ENCODE peak calls at places on chromosomes 13 and 19, in five cellular contexts. One of them, this sample, is unnamed. For H3K36me3, the result is how much of the 10 kb centered on the place peaks cover.

GRCh38 chr13:76004411-76004810 is 368.3 kb downstream of the LMO7 start:
- DNase-seq in CD4-positive, CD25-positive, alpha-beta regulatory T cell: no peak
- DNase-seq in pancreas: no peak
- DNase-seq in CD4-positive, alpha-beta memory T cell: no peak
- DNase-seq in sigmoid colon: no peak
- DNase-seq in this sample: no peak

GRCh38 chr13:75181906-75182305 is 300.1 kb downstream of the TBC1D4 start:
- DNase-seq in pancreas: no peak
- DNase-seq in CD4-positive, alpha-beta memory T cell: no peak
- DNase-seq in CD4-positive, CD25-positive, alpha-beta regulatory T cell: no peak
- DNase-seq in sigmoid colon: no peak
- DNase-seq in this sample: no peak

GRCh38 chr13:51818771-51819511 is 15.0 kb upstream of the DHRS12 start:
- DNase-seq in sigmoid colon: peak
- DNase-seq in CD4-positive, alpha-beta memory T cell: no peak
- DNase-seq in pancreas: no peak
- DNase-seq in CD4-positive, CD25-positive, alpha-beta regulatory T cell: no peak
- DNase-seq in this sample: no peak

GRCh38 chr13:97308735-97309429 is 86.7 kb downstream of the MBNL2 start:
- DNase-seq in CD4-positive, CD25-positive, alpha-beta regulatory T cell: no peak
- DNase-seq in sigmoid colon: no peak
- DNase-seq in CD4-positive, alpha-beta memory T cell: no peak
- DNase-seq in pancreas: no peak
- DNase-seq in this sample: no peak

GRCh38 chr19:29831041-29831548 is 19.3 kb downstream of the CCNE1 start:
- DNase-seq in pancreas: no peak
- DNase-seq in CD4-positive, CD25-positive, alpha-beta regulatory T cell: peak
- DNase-seq in sigmoid colon: no peak
- DNase-seq in CD4-positive, alpha-beta memory T cell: peak
- DNase-seq in this sample: no peak

GRCh38 chr13:29439601-29440381 is 155.7 kb downstream of the SLC7A1 start:
- DNase-seq in CD4-positive, CD25-positive, alpha-beta regulatory T cell: no peak
- DNase-seq in pancreas: no peak
- DNase-seq in sigmoid colon: no peak
- DNase-seq in CD4-positive, alpha-beta memory T cell: no peak
- DNase-seq in this sample: no peak

GRCh38 chr19:9823816-9824215 is 3.9 kb upstream of the UBL5 start:
- DNase-seq in CD4-positive, alpha-beta memory T cell: no peak
- DNase-seq in pancreas: no peak
- DNase-seq in sigmoid colon: no peak
- DNase-seq in CD4-positive, CD25-positive, alpha-beta regulatory T cell: no peak
- DNase-seq in this sample: no peak

GRCh38 chr13:21100994-21101757 is 39.8 kb upstream of the LATS2 start:
- DNase-seq in CD4-positive, CD25-positive, alpha-beta regulatory T cell: no peak
- DNase-seq in pancreas: no peak
- DNase-seq in sigmoid colon: no peak
- DNase-seq in CD4-positive, alpha-beta memory T cell: no peak
- DNase-seq in this sample: no peak

GRCh38 chr13:48727252-48728011 is 73.7 kb downstream of the CYSLTR2 start:
- DNase-seq in CD4-positive, alpha-beta memory T cell: no peak
- DNase-seq in pancreas: no peak
- DNase-seq in CD4-positive, CD25-positive, alpha-beta regulatory T cell: no peak
- DNase-seq in sigmoid colon: no peak
- DNase-seq in this sample: no peak

GRCh38 chr19:38004505-38005223 is 97.7 kb downstream of the SIPA1L3 start:
- DNase-seq in pancreas: peak
- DNase-seq in sigmoid colon: peak
- DNase-seq in CD4-positive, alpha-beta memory T cell: no peak
- DNase-seq in CD4-positive, CD25-positive, alpha-beta regulatory T cell: no peak
- DNase-seq in this sample: peak

GRCh38 chr13:113785051-113786010 is 26.3 kb downstream of the TMEM255B start:
- DNase-seq in sigmoid colon: no peak
- DNase-seq in CD4-positive, CD25-positive, alpha-beta regulatory T cell: no peak
- DNase-seq in CD4-positive, alpha-beta memory T cell: no peak
- DNase-seq in pancreas: no peak
- DNase-seq in this sample: no peak

GRCh38 chr13:43787998-43788397 is 1.2 kb upstream of the ENOX1 start:
- DNase-seq in CD4-positive, CD25-positive, alpha-beta regulatory T cell: no peak
- DNase-seq in sigmoid colon: no peak
- DNase-seq in pancreas: no peak
- DNase-seq in CD4-positive, alpha-beta memory T cell: no peak
- DNase-seq in this sample: no peak

GRCh38 chr13:99228737-99229691 is 28.4 kb downstream of the UBAC2 start:
- DNase-seq in sigmoid colon: no peak
- DNase-seq in CD4-positive, alpha-beta memory T cell: no peak
- DNase-seq in pancreas: no peak
- DNase-seq in CD4-positive, CD25-positive, alpha-beta regulatory T cell: no peak
- DNase-seq in this sample: no peak

GRCh38 chr13:38819053-38819452 is 132.2 kb downstream of the FREM2 start:
- DNase-seq in CD4-positive, alpha-beta memory T cell: no peak
- DNase-seq in CD4-positive, CD25-positive, alpha-beta regulatory T cell: no peak
- DNase-seq in sigmoid colon: peak
- DNase-seq in pancreas: no peak
- DNase-seq in this sample: no peak

GRCh38 chr13:31891472-31891871 is 140.1 kb upstream of the FRY start:
- DNase-seq in CD4-positive, CD25-positive, alpha-beta regulatory T cell: no peak
- DNase-seq in CD4-positive, alpha-beta memory T cell: no peak
- DNase-seq in pancreas: no peak
- DNase-seq in sigmoid colon: no peak
- DNase-seq in this sample: no peak

GRCh38 chr13:74067818-74068217 is 66.4 kb downstream of the KLF12 start:
- DNase-seq in sigmoid colon: no peak
- DNase-seq in pancreas: no peak
- DNase-seq in CD4-positive, CD25-positive, alpha-beta regulatory T cell: no peak
- DNase-seq in CD4-positive, alpha-beta memory T cell: no peak
- DNase-seq in this sample: no peak

GRCh38 chr13:80338781-80339577 is 1.9 kb downstream of the SPRY2 start:
- DNase-seq in pancreas: peak
- DNase-seq in sigmoid colon: peak
- DNase-seq in CD4-positive, alpha-beta memory T cell: no peak
- DNase-seq in CD4-positive, CD25-positive, alpha-beta regulatory T cell: no peak
- DNase-seq in this sample: peak

GRCh38 chr13:98201178-98201577 is 24.1 kb upstream of the RNF113B start:
- DNase-seq in pancreas: no peak
- DNase-seq in CD4-positive, CD25-positive, alpha-beta regulatory T cell: no peak
- DNase-seq in sigmoid colon: no peak
- DNase-seq in CD4-positive, alpha-beta memory T cell: no peak
- DNase-seq in this sample: no peak

GRCh38 chr19:34712606-34713261 is 21.3 kb upstream of the ZNF181 start:
- DNase-seq in CD4-positive, CD25-positive, alpha-beta regulatory T cell: peak
- DNase-seq in CD4-positive, alpha-beta memory T cell: peak
- DNase-seq in sigmoid colon: no peak
- DNase-seq in pancreas: peak
- DNase-seq in this sample: no peak

GRCh38 chr13:52159159-52159982 is at the start of gene NEK3:
- DNase-seq in pancreas: peak
- DNase-seq in sigmoid colon: peak
- DNase-seq in CD4-positive, alpha-beta memory T cell: peak
- DNase-seq in CD4-positive, CD25-positive, alpha-beta regulatory T cell: peak
- DNase-seq in this sample: peak

GRCh38 chr19:12777217-12778019 is 2.1 kb upstream of the HOOK2 start:
- DNase-seq in pancreas: peak
- DNase-seq in sigmoid colon: peak
- DNase-seq in CD4-positive, CD25-positive, alpha-beta regulatory T cell: peak
- DNase-seq in CD4-positive, alpha-beta memory T cell: peak
- DNase-seq in this sample: peak

GRCh38 chr19:35882074-35882832 is 13.9 kb downstream of the APLP1 start:
- DNase-seq in sigmoid colon: no peak
- DNase-seq in CD4-positive, alpha-beta memory T cell: peak
- DNase-seq in pancreas: peak
- DNase-seq in CD4-positive, CD25-positive, alpha-beta regulatory T cell: peak
- DNase-seq in this sample: no peak

GRCh38 chr19:39828015-39828633 is 5.8 kb downstream of the DYRK1B start:
- DNase-seq in CD4-positive, alpha-beta memory T cell: no peak
- DNase-seq in sigmoid colon: no peak
- DNase-seq in CD4-positive, CD25-positive, alpha-beta regulatory T cell: no peak
- DNase-seq in pancreas: no peak
- DNase-seq in this sample: no peak

GRCh38 chr13:95099541-95099940 is 201.7 kb downstream of the ABCC4 start:
- DNase-seq in sigmoid colon: no peak
- DNase-seq in CD4-positive, CD25-positive, alpha-beta regulatory T cell: no peak
- DNase-seq in pancreas: no peak
- DNase-seq in CD4-positive, alpha-beta memory T cell: no peak
- DNase-seq in this sample: no peak

DNA sequence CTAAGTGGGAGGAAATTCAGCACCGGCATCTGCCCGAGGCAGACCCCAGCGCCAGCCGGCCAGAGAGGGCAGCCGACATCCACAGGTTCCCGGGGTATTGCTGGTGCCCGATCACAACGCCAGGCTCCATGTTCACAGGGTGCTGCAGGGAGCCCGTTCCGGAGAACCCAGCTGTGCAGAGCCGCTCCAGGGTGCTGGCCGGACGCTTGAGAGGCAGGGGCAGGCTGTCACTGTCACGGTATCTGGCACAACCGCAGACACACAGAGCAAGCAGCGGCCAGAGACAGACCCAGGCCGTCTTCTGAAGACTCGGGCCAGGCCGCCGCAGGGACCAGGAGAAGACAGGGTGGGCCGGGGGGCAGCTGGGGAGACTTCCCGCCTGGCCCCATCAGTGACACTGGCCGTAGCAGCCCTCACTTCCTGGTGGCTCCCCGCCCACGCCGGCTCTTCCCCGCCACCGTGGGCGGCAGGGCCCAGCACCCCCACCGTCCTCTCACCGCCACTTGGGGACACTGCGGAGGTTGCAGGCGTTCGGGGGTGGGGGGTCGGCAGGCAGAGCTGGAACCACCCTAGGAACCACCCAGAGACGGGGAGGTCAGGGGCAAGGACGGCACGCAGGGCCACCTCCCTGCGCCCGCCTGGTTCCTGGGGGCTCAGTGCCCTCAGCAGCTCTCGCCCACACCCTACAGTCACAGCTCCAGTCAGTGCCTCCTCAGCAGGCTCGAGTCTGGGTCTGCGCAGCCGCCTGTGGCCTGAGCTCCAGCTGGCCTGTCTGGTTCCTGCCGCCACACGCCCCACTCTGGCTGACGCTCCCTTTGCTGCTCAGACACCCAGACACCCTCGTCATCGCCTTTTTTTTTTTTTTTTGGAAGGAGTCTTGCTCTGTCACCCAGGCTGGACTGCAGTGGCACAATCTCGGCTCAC is 3.8 kb downstream of the RNF126 start:
- DNase-seq in CD4-positive, alpha-beta memory T cell: peak
- DNase-seq in CD4-positive, CD25-positive, alpha-beta regulatory T cell: no peak
- DNase-seq in sigmoid colon: peak
- DNase-seq in pancreas: no peak
- DNase-seq in this sample: no peak
- H3K27ac ChIP-seq in CD4-positive, alpha-beta memory T cell: peak
- H3K27ac ChIP-seq in CD4-positive, CD25-positive, alpha-beta regulatory T cell: peak
- H3K27ac ChIP-seq in sigmoid colon: no peak
- H3K27ac ChIP-seq in pancreas: no peak
- H3K27ac ChIP-seq in this sample: no peak

DNA sequence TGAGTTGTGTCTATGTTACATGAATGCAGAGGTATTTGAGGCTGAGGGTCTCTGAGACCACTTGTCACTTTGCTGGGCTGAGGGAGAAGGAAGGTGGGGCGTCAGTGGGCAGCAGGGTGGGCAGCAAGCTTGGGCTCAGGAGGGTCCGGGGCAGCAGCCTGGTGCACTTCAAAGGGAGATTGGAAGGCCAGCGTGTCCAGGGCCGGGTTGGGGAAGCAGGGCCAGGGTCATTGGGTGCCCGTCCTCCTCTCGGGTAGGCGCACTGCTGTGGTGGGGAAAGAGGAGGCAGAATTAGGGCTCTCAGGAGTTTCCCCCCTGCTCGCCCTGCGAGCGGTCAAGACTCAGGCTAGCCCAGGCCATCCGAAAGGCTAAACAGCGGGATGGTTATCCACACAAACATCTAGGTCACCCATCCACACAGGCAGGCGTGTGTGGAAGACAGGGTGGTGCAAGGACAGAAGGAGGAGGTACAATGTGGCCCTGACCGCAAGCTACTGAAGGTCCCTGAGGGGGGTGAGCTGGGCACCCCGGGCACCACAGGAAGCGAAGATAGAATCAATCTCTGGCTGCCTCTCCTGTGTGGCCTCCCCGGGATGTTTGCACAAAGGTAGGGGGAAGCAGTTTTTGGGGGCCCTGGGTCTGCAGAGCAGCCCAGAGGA is 37.7 kb downstream of the MYO9B start:
- DNase-seq in sigmoid colon: no peak
- DNase-seq in CD4-positive, alpha-beta memory T cell: no peak
- DNase-seq in CD4-positive, CD25-positive, alpha-beta regulatory T cell: no peak
- DNase-seq in pancreas: no peak
- DNase-seq in this sample: no peak
- H3K36me3 ChIP-seq in sigmoid colon: under half
- H3K36me3 ChIP-seq in CD4-positive, alpha-beta memory T cell: under half
- H3K36me3 ChIP-seq in CD4-positive, CD25-positive, alpha-beta regulatory T cell: under half
- H3K36me3 ChIP-seq in pancreas: under half
- H3K36me3 ChIP-seq in this sample: under half

DNA sequence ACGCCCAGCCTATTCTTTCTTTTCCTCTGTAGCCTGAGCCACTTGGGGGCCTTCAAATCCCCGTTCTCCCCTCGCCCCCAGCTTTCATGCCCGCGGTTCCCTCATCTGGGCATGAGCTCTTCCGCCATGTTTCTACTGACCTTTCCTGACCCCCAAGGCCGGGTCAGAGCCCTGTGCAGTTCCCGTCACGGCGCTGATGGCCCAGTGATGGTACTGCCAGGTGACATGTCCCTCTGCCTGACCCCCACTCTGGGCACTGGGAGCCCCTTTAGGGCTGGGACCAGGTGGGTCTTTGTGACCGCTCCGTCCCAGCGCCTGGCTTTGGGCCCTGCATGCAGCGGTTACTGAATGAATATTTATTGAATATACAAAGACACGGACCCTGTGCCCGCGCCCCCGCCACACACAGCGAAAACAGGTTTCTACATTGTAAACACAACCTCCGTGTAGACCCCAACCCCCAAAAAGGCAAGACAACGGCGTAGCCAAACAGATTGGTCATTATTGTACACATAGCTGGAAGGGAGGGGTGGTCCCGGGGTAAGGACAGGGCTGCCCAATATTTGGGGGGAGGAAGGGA is 7.7 kb downstream of the GPR108 start:
- DNase-seq in CD4-positive, CD25-positive, alpha-beta regulatory T cell: no peak
- DNase-seq in sigmoid colon: no peak
- DNase-seq in pancreas: no peak
- DNase-seq in CD4-positive, alpha-beta memory T cell: no peak
- DNase-seq in this sample: no peak
- H3K27ac ChIP-seq in CD4-positive, CD25-positive, alpha-beta regulatory T cell: no peak
- H3K27ac ChIP-seq in sigmoid colon: no peak
- H3K27ac ChIP-seq in pancreas: peak
- H3K27ac ChIP-seq in CD4-positive, alpha-beta memory T cell: no peak
- H3K27ac ChIP-seq in this sample: no peak

GRCh38 chr19:53485046-53486004 is 17.8 kb downstream of the ZNF813 start:
- DNase-seq in CD4-positive, CD25-positive, alpha-beta regulatory T cell: no peak
- DNase-seq in CD4-positive, alpha-beta memory T cell: no peak
- DNase-seq in sigmoid colon: no peak
- DNase-seq in pancreas: no peak
- DNase-seq in this sample: no peak
- H3K36me3 ChIP-seq in CD4-positive, CD25-positive, alpha-beta regulatory T cell: half or more
- H3K36me3 ChIP-seq in CD4-positive, alpha-beta memory T cell: under half
- H3K36me3 ChIP-seq in sigmoid colon: under half
- H3K36me3 ChIP-seq in pancreas: under half
- H3K36me3 ChIP-seq in this sample: under half

GRCh38 chr19:43767818-43768217 is 13.0 kb downstream of the KCNN4 start:
- DNase-seq in sigmoid colon: no peak
- DNase-seq in pancreas: no peak
- DNase-seq in CD4-positive, CD25-positive, alpha-beta regulatory T cell: no peak
- DNase-seq in CD4-positive, alpha-beta memory T cell: no peak
- DNase-seq in this sample: no peak
- H3K27ac ChIP-seq in sigmoid colon: no peak
- H3K27ac ChIP-seq in pancreas: no peak
- H3K27ac ChIP-seq in CD4-positive, CD25-positive, alpha-beta regulatory T cell: peak
- H3K27ac ChIP-seq in CD4-positive, alpha-beta memory T cell: no peak
- H3K27ac ChIP-seq in this sample: no peak

This sample was measured in kidney.